ENCODE peak calls at places on chromosomes 1 and 21, in four cellular contexts. G is ovary, C is endothelial cell of umbilical vein, K is HepG2. U is an unnamed sample.

GRCh38 chr1:156638596-156638995 is 3.3 kb upstream of the BCAN start:
- DNase-seq in G (no peak), C (no peak), K (no peak), U (no peak)

GRCh38 chr1:159023723-159024122 is 14.0 kb downstream of the IFI16 start:
- DNase-seq in G (no peak), C (no peak), K (no peak), U (no peak)

GRCh38 chr21:28537371-28538079 is 455.2 kb downstream of the LTN1 start:
- DNase-seq in G (no peak), C (peak), K (no peak), U (no peak)

GRCh38 chr1:30273021-30273325 is 450.4 kb downstream of the MATN1 start:
- DNase-seq in G (no peak), C (no peak), K (no peak), U (no peak)

GRCh38 chr1:55298167-55298894 is 83.2 kb upstream of the USP24 start:
- DNase-seq in G (no peak), C (no peak), K (no peak), U (no peak)

GRCh38 chr1:2555634-2556276 is 416 bp upstream of the TNFRSF14 start:
- DNase-seq in G (peak), C (peak), K (no peak), U (no peak)

GRCh38 chr21:31011412-31011811 is 26.9 kb downstream of the KRTAP19-8 start:
- DNase-seq in G (no peak), C (no peak), K (no peak), U (no peak)

GRCh38 chr1:154784924-154785531 is 85.1 kb downstream of the KCNN3 start:
- DNase-seq in G (no peak), C (peak), K (peak), U (no peak)

GRCh38 chr1:64878931-64879710 is 87.2 kb downstream of the JAK1 start:
- DNase-seq in G (no peak), C (peak), K (no peak), U (no peak)

GRCh38 chr1:218342091-218342490 is 3.0 kb upstream of the TGFB2 start:
- DNase-seq in G (no peak), C (no peak), K (no peak), U (no peak)

GRCh38 chr1:218336353-218336752 is 8.8 kb upstream of the TGFB2 start:
- DNase-seq in G (no peak), C (no peak), K (no peak), U (no peak)

GRCh38 chr1:218341325-218341724 is 3.8 kb upstream of the TGFB2 start:
- DNase-seq in G (no peak), C (no peak), K (no peak), U (no peak)

GRCh38 chr1:218344814-218345672 is at the start of gene TGFB2:
- DNase-seq in G (peak), C (peak), K (no peak), U (no peak)

DNA sequence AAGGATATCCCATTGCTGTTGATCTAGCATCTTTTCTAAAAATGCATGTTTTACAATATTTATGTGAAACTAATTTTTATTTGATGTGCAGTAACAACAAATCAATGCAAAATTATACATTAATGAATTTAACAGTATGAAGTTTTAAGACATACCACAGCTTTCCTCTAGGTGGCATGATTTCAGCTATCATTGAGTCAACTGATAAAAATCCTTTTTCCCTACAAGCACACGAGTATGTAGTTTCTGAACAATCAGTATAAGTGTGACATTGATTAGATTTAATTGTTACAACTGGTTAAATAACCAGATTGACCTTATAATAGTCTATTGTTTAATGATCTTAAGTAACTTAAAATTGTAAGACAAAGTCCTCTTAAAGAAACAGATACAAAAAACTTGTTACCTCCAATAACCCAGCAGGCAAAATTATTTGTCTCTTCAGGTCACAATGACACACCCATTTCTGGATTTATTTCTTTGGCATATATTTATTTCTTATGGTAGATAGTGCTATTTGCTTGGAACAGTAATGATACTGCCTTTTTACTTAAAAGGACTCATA is 5.8 kb upstream of the TGFB2 start:
- DNase-seq in G (no peak), C (peak), K (peak), U (no peak)
- TF ChIP-seq POLR2A in G (no peak), C (no peak), K (no peak), U (no peak)

GRCh38 chr1:160642281-160642644 is 4.6 kb downstream of the SLAMF1 start:
- DNase-seq in G (no peak), C (no peak), K (no peak), U (no peak)
- TF ChIP-seq POLR2A in G (no peak), C (no peak), K (no peak), U (no peak)

GRCh38 chr1:161772397-161772796 is 6.3 kb downstream of the ATF6 start:
- DNase-seq in G (no peak), C (peak), K (no peak), U (no peak)
- TF ChIP-seq POLR2A in G (no peak), C (no peak), K (no peak), U (no peak)

GRCh38 chr1:234987415-234988159 is 141.1 kb downstream of the TOMM20 start:
- DNase-seq in G (peak), C (peak), K (peak), U (no peak)
- TF ChIP-seq POLR2A in G (no peak), C (no peak), K (peak), U (no peak)

DNA sequence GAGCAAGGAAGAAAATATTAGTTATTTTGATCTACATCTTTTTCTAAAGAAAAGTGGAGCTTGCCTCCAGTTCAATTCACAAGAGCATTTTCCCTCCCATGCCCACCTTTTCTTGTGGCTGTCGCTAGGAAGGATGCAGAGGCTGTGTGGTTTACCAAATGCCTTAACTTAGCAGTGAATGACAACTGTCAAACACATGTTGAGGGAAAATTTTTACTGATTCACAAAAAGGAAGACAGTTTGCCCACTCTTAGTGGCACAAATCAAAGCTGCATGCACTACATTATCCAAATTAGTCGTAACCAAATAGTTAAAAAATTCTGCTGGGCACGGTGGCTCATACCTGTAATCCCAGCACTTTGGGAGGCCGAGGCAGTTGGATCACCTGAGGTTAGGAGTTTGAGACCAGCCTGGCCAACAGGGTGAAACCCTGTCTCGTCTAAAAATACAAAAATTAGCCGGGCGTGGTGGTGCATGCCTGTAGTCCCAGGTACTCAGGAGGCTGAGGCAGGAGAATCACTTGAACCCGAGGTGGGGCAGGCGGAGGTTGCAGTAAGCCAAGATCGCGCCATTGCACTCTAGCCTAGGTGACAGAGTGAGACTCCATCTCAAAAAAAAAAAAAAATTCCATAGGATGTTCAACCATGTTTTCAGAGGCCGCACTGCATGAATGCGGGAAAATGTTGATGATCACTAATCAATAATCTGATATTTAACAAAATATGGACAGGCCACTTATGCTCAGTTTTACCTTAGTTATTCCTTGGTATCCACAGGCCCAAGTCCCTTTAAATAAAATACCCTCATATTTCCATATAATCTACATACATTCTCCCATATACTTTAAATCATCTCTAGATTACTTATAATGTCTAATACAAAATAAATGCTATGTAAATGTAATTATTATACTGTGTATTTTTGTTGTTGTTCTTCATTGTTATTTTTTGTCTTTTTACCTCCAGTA is 9.0 kb downstream of the COX20 start:
- DNase-seq in G (no peak), C (no peak), K (no peak), U (no peak)
- TF ChIP-seq POLR2A in G (no peak), C (no peak), K (peak), U (no peak)

GRCh38 chr1:244918422-244919319 is 54.3 kb upstream of the HNRNPU start:
- DNase-seq in G (peak), C (peak), K (no peak), U (peak)
- TF ChIP-seq POLR2A in G (no peak), C (no peak), K (no peak), U (peak)

GRCh38 chr1:182872881-182873280 is 33.7 kb downstream of the DHX9 start:
- DNase-seq in G (no peak), C (no peak), K (no peak), U (no peak)

GRCh38 chr1:182863940-182864339 is 24.8 kb downstream of the DHX9 start:
- DNase-seq in G (no peak), C (no peak), K (no peak), U (no peak)

DNA sequence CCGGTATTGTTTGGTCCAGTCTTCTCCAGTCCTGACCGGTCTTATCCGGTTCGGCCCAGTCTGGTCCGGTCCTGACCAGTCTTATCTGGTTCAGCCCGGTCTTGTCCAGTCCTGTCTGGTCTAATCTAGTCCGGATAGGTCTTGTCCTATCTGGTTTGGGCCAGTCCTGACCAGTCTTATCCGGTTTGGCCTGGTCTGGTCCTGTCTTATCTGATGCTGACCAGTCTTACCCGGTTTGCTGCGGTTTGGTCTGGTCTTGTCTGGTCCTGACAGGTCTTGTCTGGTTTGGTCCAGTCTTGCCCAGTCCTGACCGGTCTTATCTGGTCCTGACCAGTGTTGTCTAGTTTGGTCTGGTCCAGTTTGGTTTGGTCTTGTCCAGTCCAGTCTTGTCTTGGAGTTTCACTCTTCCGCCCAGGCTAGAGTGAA is 30.1 kb downstream of the DHX9 start:
- DNase-seq in G (no peak), C (no peak), K (no peak), U (no peak)
- TF ChIP-seq POLR2A in G (no peak), C (peak), K (no peak), U (no peak)